ENCODE peak calls at places on chromosomes 5 and 9, in four cellular contexts. E is CD8-positive, alpha-beta memory T cell; H is ovary; K is astrocyte. S is an unnamed sample. For H3K9me3, the result is how much of the 10 kb centered on the place peaks cover.

GRCh38 chr9:109190151-109190550 is 23.1 kb upstream of the FRRS1L start:
- DNase-seq in E (no peak), H (no peak), K (peak), S (no peak)

GRCh38 chr5:54567996-54568395 is 50.4 kb downstream of the SNX18 start:
- DNase-seq in E (no peak), H (no peak), K (no peak), S (no peak)

GRCh38 chr5:160118349-160119141 is 705 bp downstream of the PWWP2A start:
- DNase-seq in E (peak), H (peak), K (no peak), S (peak)

GRCh38 chr5:169831331-169831730 is 149.0 kb downstream of the INSYN2B start:
- DNase-seq in E (no peak), H (no peak), K (no peak), S (no peak)

GRCh38 chr5:178113141-178113787 is at the start of gene N4BP3:
- DNase-seq in E (peak), H (peak), K (peak), S (peak)

GRCh38 chr5:180098991-180099732 is 27.6 kb upstream of the RNF130 start:
- DNase-seq in E (no peak), H (no peak), K (no peak), S (no peak)

GRCh38 chr9:119009253-119009652 is 360.0 kb downstream of the BRINP1 start:
- DNase-seq in E (no peak), H (no peak), K (peak), S (no peak)

GRCh38 chr5:151098185-151098813 is 17.5 kb upstream of the TNIP1 start:
- DNase-seq in E (peak), H (no peak), K (no peak), S (no peak)

GRCh38 chr9:128877852-128878251 is 3.9 kb downstream of the KYAT1 start:
- DNase-seq in E (no peak), H (no peak), K (no peak), S (no peak)

GRCh38 chr9:3875371-3876132 is 349.8 kb upstream of the RFX3 start:
- DNase-seq in E (no peak), H (no peak), K (peak), S (no peak)

DNA sequence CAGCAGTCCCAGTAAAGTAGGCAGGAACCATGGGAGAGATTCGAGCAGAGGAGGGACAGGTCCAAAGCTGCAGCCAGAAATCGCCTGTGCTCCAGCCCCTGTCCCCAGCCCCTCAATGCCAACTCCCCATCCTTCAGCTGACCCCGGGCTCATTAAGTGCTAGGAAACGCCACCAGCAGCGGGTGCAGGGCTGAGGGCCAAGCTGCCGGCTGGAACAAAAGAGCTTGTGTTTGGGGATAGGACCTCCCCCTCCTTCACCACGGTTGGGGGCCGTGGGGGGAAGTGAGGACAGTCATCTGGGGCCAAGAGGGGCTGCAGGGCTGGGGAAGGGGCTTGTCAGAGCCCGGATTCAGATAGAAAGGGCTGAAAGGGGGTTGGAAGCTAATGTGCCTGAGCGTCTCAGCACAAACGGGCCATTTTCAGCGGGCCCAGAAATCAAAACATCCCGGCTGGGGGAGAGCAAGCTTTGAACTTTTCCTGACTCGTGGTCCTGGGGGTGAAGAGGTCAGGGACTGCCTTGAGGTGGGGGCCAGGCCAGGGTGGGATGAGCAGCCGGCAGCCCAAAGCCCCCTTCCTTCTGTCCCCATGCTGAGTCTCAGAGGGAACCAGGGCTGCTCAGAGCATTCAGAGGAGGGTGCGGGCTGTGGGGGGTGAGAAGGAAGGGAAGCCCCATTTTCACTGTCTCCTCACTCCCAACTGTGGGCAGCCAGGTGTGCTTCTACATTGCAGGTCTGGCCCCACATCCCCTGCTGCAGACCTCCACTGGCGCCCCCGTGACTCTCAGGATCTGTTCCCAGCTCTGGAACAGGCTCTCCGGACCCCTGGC is 69.4 kb upstream of the DAB2IP start:
- DNase-seq in E (no peak), H (no peak), K (no peak), S (no peak)
- H3K4me3 ChIP-seq in E (no peak), H (no peak), K (no peak), S (no peak)

DNA sequence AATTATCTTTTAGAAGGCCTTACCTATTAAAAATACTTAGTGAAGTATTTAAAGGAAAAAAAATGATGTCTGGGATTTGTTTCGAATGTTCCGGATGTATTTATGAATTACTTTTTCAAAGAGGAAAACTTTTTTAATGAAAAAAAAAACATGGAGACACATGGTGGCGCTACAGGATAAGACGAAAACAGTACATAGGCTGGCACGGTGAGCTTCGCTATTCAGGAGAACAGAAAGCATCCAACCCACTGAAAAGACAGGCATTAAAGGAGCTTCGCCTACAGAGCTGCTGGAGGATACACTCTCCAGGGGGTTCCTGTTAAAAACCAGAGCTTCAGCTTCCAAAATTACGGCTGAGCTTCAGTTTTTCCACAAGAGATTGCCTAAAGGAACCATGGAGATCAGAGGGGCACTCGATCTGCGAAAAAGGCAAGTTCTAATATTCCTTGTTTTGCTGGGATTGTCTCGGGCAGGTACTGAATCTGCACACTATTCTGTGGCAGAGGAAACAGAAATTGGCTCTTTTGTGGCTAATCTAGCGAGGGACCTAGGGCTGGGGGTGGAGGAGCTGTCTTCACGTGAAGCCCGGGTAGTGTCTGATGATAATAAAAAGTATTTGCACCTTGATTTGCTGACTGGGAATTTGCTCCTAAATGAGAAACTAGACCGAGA is at the start of gene PCDHB14:
- DNase-seq in E (no peak), H (no peak), K (peak), S (no peak)
- H3K9me3 ChIP-seq in E (under half), H (under half), K (under half), S (under half)

DNA sequence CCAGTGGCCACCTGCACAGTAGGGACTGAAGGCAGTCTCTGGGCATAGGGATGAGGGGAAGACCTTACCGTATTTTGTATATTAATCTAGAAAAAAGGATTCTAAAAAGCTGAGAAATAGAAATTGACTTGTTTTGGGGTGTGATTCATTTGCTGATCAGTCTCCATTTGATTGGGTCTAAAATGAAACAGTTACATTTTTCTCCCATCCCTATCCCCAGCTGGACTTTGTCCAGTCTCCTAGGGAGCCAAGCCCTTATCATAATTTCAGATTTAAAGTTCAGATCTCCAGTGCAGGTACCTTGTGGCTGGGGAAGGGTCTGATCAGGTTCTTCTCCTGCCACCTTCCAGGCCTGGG is 240.8 kb downstream of the FANCC start:
- DNase-seq in E (no peak), H (no peak), K (no peak), S (no peak)
- H3K4me3 ChIP-seq in E (no peak), H (no peak), K (no peak), S (no peak)

DNA sequence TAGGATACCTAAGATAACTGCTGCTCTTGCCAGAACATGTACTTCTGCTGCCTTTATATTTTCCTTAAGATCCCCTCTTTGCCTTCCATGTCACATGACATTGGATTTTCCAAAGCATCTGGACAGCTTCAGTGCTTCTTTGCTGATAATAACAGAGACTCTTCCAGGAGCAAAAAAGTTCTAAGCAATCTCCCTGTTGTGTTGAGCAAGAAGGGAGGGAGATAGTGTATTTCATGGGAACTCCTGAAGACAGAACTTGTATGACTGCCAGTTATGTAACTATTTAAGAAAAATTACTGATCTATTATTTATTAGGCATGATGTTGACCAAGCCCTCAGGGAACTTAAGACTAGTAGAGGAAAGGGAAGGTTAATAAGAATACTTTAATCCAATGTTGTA is 454.7 kb downstream of the SPATA31D1 start:
- DNase-seq in E (no peak), H (no peak), K (no peak), S (no peak)
- H3K9me3 ChIP-seq in E (under half), H (under half), K (under half), S (under half)

DNA sequence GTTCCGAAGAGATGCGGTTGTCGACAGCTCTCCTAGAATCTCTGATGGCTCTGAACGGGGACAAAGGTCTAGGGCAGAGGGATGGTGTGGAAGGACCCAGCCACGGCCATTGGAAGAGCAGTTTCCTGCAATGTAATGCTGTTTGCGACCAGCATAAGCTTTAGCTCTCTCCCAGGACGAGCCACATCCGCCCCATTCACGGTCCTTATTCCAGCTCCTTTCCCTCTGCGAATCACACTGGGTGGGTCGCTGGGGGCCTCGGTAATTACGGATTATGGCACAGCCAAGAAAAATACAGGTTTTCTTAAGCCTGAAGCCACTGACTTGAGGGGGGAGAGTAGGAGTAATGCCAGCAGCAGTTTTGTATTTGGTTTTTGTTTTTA is 22.7 kb downstream of the ANXA2R start:
- DNase-seq in E (no peak), H (peak), K (no peak), S (no peak)
- H3K4me3 ChIP-seq in E (peak), H (peak), K (peak), S (peak)

GRCh38 chr9:40927260-40927631 is 201.2 kb downstream of the FOXD4L6 start:
- DNase-seq in E (no peak), H (no peak), K (no peak), S (no peak)
- H3K9me3 ChIP-seq in E (under half), H (half or more), K (under half), S (under half)

GRCh38 chr5:39076757-39077475 is 2.7 kb upstream of the RICTOR start:
- DNase-seq in E (no peak), H (no peak), K (peak), S (no peak)
- H3K4me3 ChIP-seq in E (no peak), H (no peak), K (no peak), S (no peak)

DNA sequence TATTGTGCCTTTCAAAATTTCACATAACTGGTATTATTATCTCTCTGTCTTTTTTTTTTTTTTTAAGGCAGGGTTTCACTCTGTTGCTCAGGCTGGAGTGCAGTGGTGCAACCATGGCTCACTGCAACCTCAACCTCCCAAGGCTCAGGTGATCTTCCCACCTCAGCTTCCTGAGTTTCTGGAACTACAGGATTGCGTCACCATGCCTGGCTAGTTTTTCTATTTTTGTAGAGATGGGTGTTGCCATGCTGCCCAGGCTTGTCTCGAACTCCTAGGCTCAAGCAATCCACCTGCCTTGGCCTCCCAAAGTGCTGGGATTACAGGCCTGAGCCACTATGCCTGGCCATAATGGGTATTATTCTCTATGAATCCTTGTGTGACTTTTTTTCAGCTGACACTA is 402.3 kb upstream of the SMARCA2 start:
- DNase-seq in E (no peak), H (no peak), K (no peak), S (no peak)
- H3K9me3 ChIP-seq in E (under half), H (under half), K (under half), S (under half)

S was measured in CD4-positive, alpha-beta memory T cell.